ENCODE peak calls at places on chromosomes 12 and 14, in eight cellular contexts. F is HCT116, H is tibial nerve, Z is ascending aorta, B is BE2C, Y is osteocyte, C is heart left ventricle, K is AG09319. T is an unnamed sample.

GRCh38 chr12:108640802-108641445 is 7.2 kb upstream of the SELPLG start:
- DNase-seq in F (no peak), H (no peak), Z (no peak), B (peak; percentile 56), Y (no peak), C (peak; percentile 19), K (no peak), T (no peak)

GRCh38 chr12:23083267-23083666 is 458.3 kb downstream of the ETNK1 start:
- DNase-seq in F (no peak), H (no peak), Z (no peak), B (peak; percentile 43), Y (no peak), C (no peak), K (peak; percentile 15), T (no peak)

GRCh38 chr14:38791862-38792261 is 311.2 kb downstream of the SEC23A start:
- DNase-seq in F (no peak), H (no peak), Z (no peak), B (no peak), Y (no peak), C (no peak), K (no peak), T (no peak)

GRCh38 chr14:38252066-38252710 is 3.7 kb downstream of the CLEC14A start:
- DNase-seq in F (no peak), H (no peak), Z (no peak), B (no peak), Y (no peak), C (no peak), K (no peak), T (no peak)

GRCh38 chr12:27424631-27425230 is 21.8 kb upstream of the SMCO2 start:
- DNase-seq in F (peak; percentile 49), H (no peak), Z (no peak), B (no peak), Y (no peak), C (peak; percentile 26), K (peak; percentile 32), T (no peak)

GRCh38 chr12:49624919-49625577 is 1.7 kb downstream of the PRPF40B start:
- DNase-seq in F (peak; percentile 7), H (no peak), Z (no peak), B (no peak), Y (no peak), C (no peak), K (no peak), T (no peak)

GRCh38 chr14:85731198-85731597 is 201.3 kb downstream of the FLRT2 start:
- DNase-seq in F (no peak), H (peak; percentile 67), Z (no peak), B (no peak), Y (no peak), C (peak; percentile 45), K (peak; percentile 44), T (no peak)

GRCh38 chr12:114063435-114063834 is 97.3 kb upstream of the RBM19 start:
- DNase-seq in F (no peak), H (no peak), Z (no peak), B (no peak), Y (no peak), C (no peak), K (no peak), T (no peak)

GRCh38 chr14:95111507-95112164 is 45.7 kb downstream of the DICER1 start:
- DNase-seq in F (no peak), H (no peak), Z (no peak), B (no peak), Y (no peak), C (no peak), K (no peak), T (no peak)

GRCh38 chr12:56350662-56351061 is 9.2 kb downstream of the STAT2 start:
- DNase-seq in F (no peak), H (no peak), Z (no peak), B (no peak), Y (no peak), C (no peak), K (no peak), T (no peak)

GRCh38 chr14:72611506-72611905 is 282.4 kb downstream of the DPF3 start:
- DNase-seq in F (no peak), H (no peak), Z (peak; percentile 34), B (no peak), Y (peak; percentile 21), C (no peak), K (no peak), T (peak; percentile 0)

GRCh38 chr14:41362134-41362533 is 244.5 kb upstream of the LRFN5 start:
- DNase-seq in F (no peak), H (no peak), Z (no peak), B (no peak), Y (no peak), C (no peak), K (no peak), T (no peak)

GRCh38 chr12:2435511-2435910 is 359.3 kb upstream of the FKBP4 start:
- DNase-seq in F (no peak), H (no peak), Z (no peak), B (no peak), Y (no peak), C (no peak), K (no peak), T (no peak)

GRCh38 chr12:132428872-132429121 is 61.2 kb upstream of the FBRSL1 start:
- DNase-seq in F (no peak), H (no peak), Z (no peak), B (no peak), Y (no peak), C (no peak), K (no peak), T (no peak)

GRCh38 chr12:93862424-93862823 is 185.2 kb downstream of the CRADD start:
- DNase-seq in F (no peak), H (peak; percentile 2), Z (no peak), B (no peak), Y (no peak), C (no peak), K (no peak), T (no peak)

GRCh38 chr12:11763760-11764520 is 114.5 kb downstream of the ETV6 start:
- DNase-seq in F (no peak), H (no peak), Z (no peak), B (no peak), Y (no peak), C (no peak), K (no peak), T (no peak)

GRCh38 chr14:20219033-20219432 is 4.5 kb upstream of the OR11H6 start:
- DNase-seq in F (no peak), H (no peak), Z (no peak), B (no peak), Y (no peak), C (no peak), K (no peak), T (no peak)

GRCh38 chr12:21769311-21769710 is 5.2 kb downstream of the KCNJ8 start:
- DNase-seq in F (no peak), H (no peak), Z (no peak), B (no peak), Y (no peak), C (no peak), K (no peak), T (no peak)

GRCh38 chr14:37695836-37696235 is 100.4 kb downstream of the TTC6 start:
- DNase-seq in F (no peak), H (no peak), Z (no peak), B (no peak), Y (no peak), C (no peak), K (no peak), T (no peak)

GRCh38 chr14:45716506-45716905 is 463.5 kb upstream of the MIS18BP1 start:
- DNase-seq in F (no peak), H (no peak), Z (no peak), B (peak; percentile 59), Y (no peak), C (no peak), K (no peak), T (peak; percentile 9)
- TF ChIP-seq CTCF in F (peak; percentile 37), H (no peak), Z (no peak), B (peak; percentile 71), Y (peak; percentile 49), C (no peak), K (no peak), T (peak; percentile 62)

GRCh38 chr14:89237923-89238529 is 179.0 kb downstream of the FOXN3 start:
- DNase-seq in F (no peak), H (no peak), Z (no peak), B (peak; percentile 33), Y (no peak), C (no peak), K (peak; percentile 8), T (no peak)
- TF ChIP-seq CTCF in F (peak; percentile 41), H (no peak), Z (peak; percentile 32), B (peak; percentile 54), Y (peak; percentile 33), C (peak; percentile 37), K (peak; percentile 43), T (no peak)

GRCh38 chr14:23609001-23609400 is 27.2 kb upstream of the DHRS2 start:
- DNase-seq in F (no peak), H (no peak), Z (no peak), B (no peak), Y (no peak), C (no peak), K (no peak), T (no peak)

GRCh38 chr14:23610815-23611289 is 25.3 kb upstream of the DHRS2 start:
- DNase-seq in F (no peak), H (no peak), Z (no peak), B (no peak), Y (peak; percentile 34), C (no peak), K (no peak), T (no peak)

GRCh38 chr14:23610090-23610814 is 25.9 kb upstream of the DHRS2 start:
- DNase-seq in F (no peak), H (no peak), Z (no peak), B (no peak), Y (peak; percentile 19), C (no peak), K (no peak), T (no peak)

GRCh38 chr14:23605931-23606585 is 27.5 kb upstream of the JPH4 start:
- DNase-seq in F (no peak), H (no peak), Z (no peak), B (no peak), Y (peak; percentile 40), C (no peak), K (no peak), T (no peak)

GRCh38 chr14:23608454-23608853 is 27.7 kb upstream of the DHRS2 start:
- DNase-seq in F (no peak), H (no peak), Z (no peak), B (no peak), Y (peak; percentile 72), C (peak; percentile 37), K (no peak), T (no peak)
- TF ChIP-seq CTCF in F (no peak), H (no peak), Z (no peak), B (no peak), Y (no peak), C (no peak), K (no peak), T (no peak)

DNA sequence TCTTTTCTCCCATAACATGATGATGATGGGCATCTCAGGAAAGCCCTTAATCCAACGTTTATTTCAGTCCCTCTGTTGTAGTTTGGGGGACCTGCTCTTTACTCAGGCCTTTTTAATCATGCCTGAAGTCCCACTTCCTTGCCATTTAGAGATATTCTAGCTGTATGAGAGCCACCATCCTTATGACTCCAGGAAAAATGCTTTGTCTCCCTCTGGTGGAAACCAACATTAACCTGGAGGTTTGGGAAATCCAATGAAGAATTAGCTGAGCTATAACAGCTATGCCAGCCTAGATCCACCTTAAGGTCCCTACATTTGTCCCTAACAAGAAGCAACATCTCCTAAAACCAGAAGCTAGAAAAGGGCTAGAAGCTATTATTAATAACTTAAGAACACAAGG is 1399.1 kb downstream of the LRFN5 start:
- DNase-seq in F (no peak), H (no peak), Z (no peak), B (no peak), Y (no peak), C (no peak), K (no peak), T (no peak)
- TF ChIP-seq CTCF in F (no peak), H (no peak), Z (no peak), B (no peak), Y (peak; percentile 32), C (no peak), K (no peak), T (no peak)

GRCh38 chr12:97168804-97169203 is 261.7 kb downstream of the NEDD1 start:
- DNase-seq in F (no peak), H (no peak), Z (no peak), B (no peak), Y (no peak), C (no peak), K (no peak), T (no peak)
- TF ChIP-seq CTCF in F (no peak), H (no peak), Z (no peak), B (no peak), Y (no peak), C (no peak), K (no peak), T (no peak)

T was measured in endothelial cell.